ENCODE peak calls at places on chromosomes 6 and 20, in six cellular contexts. V, J, F, T, A and I are unnamed samples.

GRCh38 chr6:157790548-157791160 is 32.4 kb upstream of the SNX9 start:
- DNase-seq in A (no peak), T (no peak), V (no peak), F (no peak), J (no peak), I (no peak)

GRCh38 chr6:155483858-155484257 is 28.2 kb upstream of the NOX3 start:
- DNase-seq in A (no peak), F (no peak), T (peak; percentile 56), J (no peak), V (peak; percentile 81), I (no peak)

GRCh38 chr20:62307226-62308101 is 4.7 kb downstream of the ADRM1 start:
- DNase-seq in F (peak; percentile 22), T (no peak), J (no peak), V (no peak), A (no peak), I (no peak)

GRCh38 chr6:170152111-170152926 is 138.6 kb downstream of the DLL1 start:
- DNase-seq in J (no peak), A (peak; percentile 59), F (no peak), T (no peak), V (no peak), I (no peak)

GRCh38 chr6:44245912-44246662 is 814 bp upstream of the HSP90AB1 start:
- DNase-seq in A (peak; percentile 95), J (peak; percentile 89), T (peak; percentile 80), F (peak; percentile 93), V (peak; percentile 83), I (no peak)

GRCh38 chr6:56399250-56399671 is 151.9 kb upstream of the COL21A1 start:
- DNase-seq in A (no peak), T (no peak), J (no peak), V (peak; percentile 24), F (no peak), I (no peak)

GRCh38 chr6:70312165-70312564 is 9.3 kb upstream of the COL9A1 start:
- DNase-seq in V (peak; percentile 95), T (peak; percentile 64), J (no peak), F (no peak), A (no peak), I (no peak)

GRCh38 chr20:5395932-5396727 is 79.4 kb upstream of the PROKR2 start:
- DNase-seq in J (no peak), V (peak; percentile 52), A (no peak), T (no peak), F (no peak), I (no peak)

GRCh38 chr6:106913111-106913510 is 61.4 kb downstream of the CD24 start:
- DNase-seq in F (no peak), J (no peak), T (no peak), A (no peak), V (no peak), I (no peak)

GRCh38 chr6:52998603-52999002 is 3.5 kb upstream of the GSTA4 start:
- DNase-seq in A (no peak), T (no peak), F (no peak), J (no peak), V (no peak), I (no peak)

GRCh38 chr6:159858259-159858658 is 32.5 kb upstream of the MAS1 start:
- DNase-seq in J (no peak), A (no peak), F (no peak), T (no peak), V (no peak), I (no peak)

GRCh38 chr6:79421001-79421411 is 116.2 kb downstream of the LCA5 start:
- DNase-seq in J (no peak), F (no peak), A (no peak), T (peak; percentile 44), V (peak; percentile 93), I (no peak)

GRCh38 chr6:154763650-154764049 is 30.4 kb downstream of the SCAF8 start:
- DNase-seq in F (no peak), A (no peak), J (no peak), V (peak; percentile 35), T (no peak), I (no peak)

GRCh38 chr6:138182939-138183791 is 21.4 kb downstream of the ARFGEF3 start:
- DNase-seq in A (peak; percentile 47), V (no peak), J (peak; percentile 69), T (no peak), F (no peak), I (no peak)

GRCh38 chr20:12564982-12565381 is 443.8 kb upstream of the SPTLC3 start:
- DNase-seq in T (no peak), J (no peak), F (no peak), A (no peak), V (no peak), I (no peak)

GRCh38 chr6:105401247-105402089 is 1.4 kb downstream of the PREP start:
- DNase-seq in F (no peak), A (no peak), V (peak; percentile 31), J (no peak), T (peak; percentile 38), I (no peak)